ENCODE peak calls at places on chromosomes 7 and 10, in five cellular contexts. One of them, this sample, is unnamed.

GRCh38 chr7:155585532-155585895 is 39.2 kb upstream of the CNPY1 start:
- DNase-seq in body of pancreas: no peak
- DNase-seq in prostate gland: no peak
- DNase-seq in testis: no peak
- DNase-seq in A549: no peak
- DNase-seq in this sample: no peak

GRCh38 chr7:32070051-32070405 is 179 bp downstream of the PDE1C start:
- DNase-seq in A549: no peak
- DNase-seq in testis: no peak
- DNase-seq in body of pancreas: no peak
- DNase-seq in prostate gland: no peak
- DNase-seq in this sample: no peak

GRCh38 chr10:28151636-28152035 is 151.2 kb downstream of the MPP7 start:
- DNase-seq in A549: no peak
- DNase-seq in prostate gland: no peak
- DNase-seq in body of pancreas: no peak
- DNase-seq in testis: no peak
- DNase-seq in this sample: no peak

GRCh38 chr7:46385662-46386309 is 464.7 kb upstream of the IGFBP3 start:
- DNase-seq in A549: peak
- DNase-seq in testis: no peak
- DNase-seq in prostate gland: no peak
- DNase-seq in body of pancreas: no peak
- DNase-seq in this sample: no peak

GRCh38 chr7:25720427-25720826 is 431.6 kb upstream of the NFE2L3 start:
- DNase-seq in prostate gland: no peak
- DNase-seq in testis: peak
- DNase-seq in body of pancreas: no peak
- DNase-seq in A549: peak
- DNase-seq in this sample: no peak

GRCh38 chr10:114548662-114549061 is 109.4 kb downstream of the ABLIM1 start:
- DNase-seq in prostate gland: peak
- DNase-seq in testis: peak
- DNase-seq in A549: peak
- DNase-seq in body of pancreas: peak
- DNase-seq in this sample: no peak

GRCh38 chr7:78039791-78040776 is 241.5 kb downstream of the PHTF2 start:
- DNase-seq in A549: peak
- DNase-seq in testis: peak
- DNase-seq in prostate gland: no peak
- DNase-seq in body of pancreas: peak
- DNase-seq in this sample: peak

GRCh38 chr7:74527842-74528241 is 74.1 kb downstream of the GTF2IRD1 start:
- DNase-seq in body of pancreas: peak
- DNase-seq in prostate gland: peak
- DNase-seq in A549: no peak
- DNase-seq in testis: no peak
- DNase-seq in this sample: peak

GRCh38 chr10:52353960-52354394 is 39.9 kb downstream of the DKK1 start:
- DNase-seq in testis: no peak
- DNase-seq in body of pancreas: no peak
- DNase-seq in prostate gland: no peak
- DNase-seq in A549: no peak
- DNase-seq in this sample: no peak

GRCh38 chr7:95874541-95875265 is 102.3 kb downstream of the DYNC1I1 start:
- DNase-seq in A549: no peak
- DNase-seq in prostate gland: no peak
- DNase-seq in testis: peak
- DNase-seq in body of pancreas: no peak
- DNase-seq in this sample: no peak

GRCh38 chr7:35624299-35625186 is 70.4 kb downstream of the HERPUD2 start:
- DNase-seq in prostate gland: no peak
- DNase-seq in A549: peak
- DNase-seq in testis: peak
- DNase-seq in body of pancreas: peak
- DNase-seq in this sample: no peak

GRCh38 chr7:73742753-73743641 is 4.4 kb upstream of the ABHD11 start:
- DNase-seq in prostate gland: peak
- DNase-seq in body of pancreas: peak
- DNase-seq in testis: no peak
- DNase-seq in A549: no peak
- DNase-seq in this sample: peak

GRCh38 chr7:47669178-47669878 is 87.4 kb upstream of the TNS3 start:
- DNase-seq in testis: peak
- DNase-seq in prostate gland: no peak
- DNase-seq in body of pancreas: peak
- DNase-seq in A549: no peak
- DNase-seq in this sample: peak

GRCh38 chr10:79394631-79395030 is 47.4 kb downstream of the PPIF start:
- DNase-seq in A549: no peak
- DNase-seq in testis: no peak
- DNase-seq in body of pancreas: no peak
- DNase-seq in prostate gland: no peak
- DNase-seq in this sample: peak

GRCh38 chr7:12174931-12175330 is 36.2 kb upstream of the TMEM106B start:
- DNase-seq in body of pancreas: no peak
- DNase-seq in prostate gland: no peak
- DNase-seq in A549: no peak
- DNase-seq in testis: no peak
- DNase-seq in this sample: no peak

GRCh38 chr10:49166804-49167628 is 21.2 kb downstream of the TMEM273 start:
- DNase-seq in body of pancreas: no peak
- DNase-seq in testis: no peak
- DNase-seq in A549: no peak
- DNase-seq in prostate gland: no peak
- DNase-seq in this sample: no peak

GRCh38 chr10:6346621-6347020 is 143.9 kb downstream of the PFKFB3 start:
- DNase-seq in A549: no peak
- DNase-seq in prostate gland: no peak
- DNase-seq in testis: no peak
- DNase-seq in body of pancreas: no peak
- DNase-seq in this sample: no peak

GRCh38 chr7:149584009-149584408 is 86.4 kb upstream of the ZNF746 start:
- DNase-seq in testis: no peak
- DNase-seq in body of pancreas: no peak
- DNase-seq in A549: no peak
- DNase-seq in prostate gland: no peak
- DNase-seq in this sample: no peak

GRCh38 chr10:30215631-30216030 is 133.4 kb downstream of the MTPAP start:
- DNase-seq in body of pancreas: no peak
- DNase-seq in prostate gland: no peak
- DNase-seq in testis: no peak
- DNase-seq in A549: no peak
- DNase-seq in this sample: peak

DNA sequence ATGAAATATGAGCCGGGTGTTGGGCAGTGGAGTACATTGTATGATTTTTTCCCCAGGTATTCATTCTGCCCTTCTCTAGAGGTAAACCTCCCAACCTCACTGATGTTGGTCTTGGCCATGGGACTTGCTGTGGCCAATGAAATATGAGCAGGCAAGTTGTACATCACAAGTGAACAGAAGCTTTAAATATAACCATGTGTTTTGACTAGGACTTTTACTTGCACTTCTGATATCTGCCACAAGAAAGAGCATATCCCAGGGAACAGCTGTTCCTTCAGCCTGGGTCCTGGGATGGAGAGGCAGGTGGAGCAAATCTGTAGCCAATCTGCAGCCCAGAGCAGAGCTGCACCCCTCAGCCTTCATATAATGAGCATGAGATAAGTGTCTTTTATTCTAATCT is 109.8 kb upstream of the PALS2 start:
- DNase-seq in A549: no peak
- DNase-seq in testis: no peak
- DNase-seq in body of pancreas: no peak
- DNase-seq in prostate gland: no peak
- DNase-seq in this sample: no peak
- TF ChIP-seq CTCF in A549: no peak
- TF ChIP-seq CTCF in testis: no peak
- TF ChIP-seq CTCF in body of pancreas: no peak
- TF ChIP-seq CTCF in prostate gland: no peak
- TF ChIP-seq CTCF in this sample: no peak

DNA sequence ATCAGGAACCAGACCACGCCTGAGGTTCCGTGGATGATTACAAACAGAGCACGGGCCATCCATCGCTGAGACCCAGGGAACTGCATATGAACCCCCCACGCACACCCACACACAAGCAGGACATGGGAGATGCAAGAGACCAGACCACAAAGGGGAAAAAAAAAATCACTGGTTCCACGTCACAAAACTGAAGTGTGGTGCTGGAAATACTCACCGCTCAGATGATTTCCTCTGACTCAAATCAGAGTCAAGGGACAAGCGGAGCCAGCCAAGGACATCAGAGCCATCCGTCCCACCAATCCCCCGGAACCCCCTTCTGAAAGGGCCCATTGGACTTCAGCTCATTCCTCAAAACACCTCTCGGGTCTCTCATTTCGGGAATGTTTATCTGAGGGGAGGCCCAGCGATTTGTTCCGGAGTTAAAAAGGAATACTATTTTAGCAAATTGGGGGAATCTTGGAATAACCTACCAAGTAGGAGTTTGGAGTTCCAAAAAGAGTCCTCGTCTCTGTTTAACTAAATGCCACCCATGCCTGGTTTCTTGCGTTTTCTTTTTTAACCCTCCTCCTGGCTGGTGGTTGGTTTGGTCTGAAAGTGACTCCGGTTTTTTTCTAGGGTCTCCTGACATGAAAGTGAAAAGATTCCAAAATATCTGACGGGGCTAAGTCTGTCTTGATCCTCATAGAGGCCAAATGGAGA is 15.0 kb downstream of the SNX8 start:
- DNase-seq in testis: no peak
- DNase-seq in A549: no peak
- DNase-seq in prostate gland: no peak
- DNase-seq in body of pancreas: peak
- DNase-seq in this sample: no peak
- TF ChIP-seq POLR2A in testis: no peak
- TF ChIP-seq POLR2A in A549: no peak
- TF ChIP-seq POLR2A in prostate gland: no peak
- TF ChIP-seq POLR2A in body of pancreas: no peak
- TF ChIP-seq POLR2A in this sample: no peak

DNA sequence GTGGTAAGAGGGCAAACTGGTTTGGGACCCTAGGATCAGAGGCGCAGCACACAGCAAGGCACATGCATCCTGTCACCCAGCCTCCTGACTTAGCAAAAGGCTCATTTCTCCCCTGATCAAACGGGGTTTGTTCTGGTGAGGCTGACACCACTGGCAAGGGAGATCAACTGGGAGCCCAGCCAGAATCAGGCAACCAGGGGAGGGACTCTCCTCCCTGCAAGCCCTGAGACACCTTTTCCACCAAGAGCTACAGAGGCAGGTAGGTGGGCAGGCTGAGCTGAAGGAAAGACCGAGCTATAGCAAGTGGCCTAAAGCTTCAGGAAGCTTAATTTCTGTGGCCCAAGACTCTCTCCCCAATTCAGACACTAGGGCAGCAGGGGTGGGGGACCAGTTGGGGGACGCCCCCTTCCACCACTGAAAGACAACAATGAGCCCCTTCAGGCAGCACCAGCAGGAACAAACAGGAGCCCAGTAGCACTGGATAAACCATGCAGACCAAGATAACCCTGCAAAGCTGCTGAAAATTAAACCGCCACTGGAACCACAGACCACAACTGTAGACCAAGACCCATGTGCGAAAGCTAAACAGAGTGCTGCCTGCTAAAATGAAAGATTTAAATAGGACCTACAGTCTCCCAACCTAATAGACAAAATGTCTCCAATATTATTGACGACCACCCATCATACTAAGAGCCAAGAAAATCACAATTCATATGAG is 27.1 kb upstream of the SAR1A start:
- DNase-seq in testis: no peak
- DNase-seq in prostate gland: no peak
- DNase-seq in body of pancreas: no peak
- DNase-seq in A549: no peak
- DNase-seq in this sample: no peak
- TF ChIP-seq CTCF in testis: no peak
- TF ChIP-seq CTCF in prostate gland: no peak
- TF ChIP-seq CTCF in body of pancreas: no peak
- TF ChIP-seq CTCF in A549: no peak
- TF ChIP-seq CTCF in this sample: no peak

GRCh38 chr7:158732483-158733219 is 28.0 kb upstream of the NCAPG2 start:
- DNase-seq in prostate gland: no peak
- DNase-seq in body of pancreas: no peak
- DNase-seq in A549: no peak
- DNase-seq in testis: no peak
- DNase-seq in this sample: no peak
- TF ChIP-seq POLR2A in prostate gland: no peak
- TF ChIP-seq POLR2A in body of pancreas: no peak
- TF ChIP-seq POLR2A in A549: no peak
- TF ChIP-seq POLR2A in testis: no peak
- TF ChIP-seq POLR2A in this sample: no peak

DNA sequence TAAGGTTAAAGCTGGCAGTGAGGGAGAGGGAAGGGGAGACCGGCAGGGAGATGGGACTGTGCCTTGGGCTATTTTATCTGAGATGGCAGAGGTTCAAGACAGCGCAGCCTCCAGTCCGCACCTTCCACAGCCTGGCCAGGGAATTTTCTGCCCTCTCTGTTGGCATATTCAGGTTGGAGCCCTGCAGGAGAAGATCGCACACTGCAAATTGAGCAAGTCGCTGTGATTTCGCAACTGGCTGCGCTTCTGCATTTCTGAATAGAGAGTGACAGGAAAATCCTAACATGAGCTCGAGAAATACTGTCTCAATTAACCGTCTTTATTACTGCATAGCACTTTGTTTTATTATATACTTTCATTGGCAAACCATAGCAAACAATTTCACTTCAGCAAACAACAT is 238.8 kb upstream of the GPR26 start:
- DNase-seq in A549: peak
- DNase-seq in prostate gland: no peak
- DNase-seq in body of pancreas: no peak
- DNase-seq in testis: no peak
- DNase-seq in this sample: no peak
- TF ChIP-seq CTCF in A549: no peak
- TF ChIP-seq CTCF in prostate gland: no peak
- TF ChIP-seq CTCF in body of pancreas: no peak
- TF ChIP-seq CTCF in testis: no peak
- TF ChIP-seq CTCF in this sample: no peak

DNA sequence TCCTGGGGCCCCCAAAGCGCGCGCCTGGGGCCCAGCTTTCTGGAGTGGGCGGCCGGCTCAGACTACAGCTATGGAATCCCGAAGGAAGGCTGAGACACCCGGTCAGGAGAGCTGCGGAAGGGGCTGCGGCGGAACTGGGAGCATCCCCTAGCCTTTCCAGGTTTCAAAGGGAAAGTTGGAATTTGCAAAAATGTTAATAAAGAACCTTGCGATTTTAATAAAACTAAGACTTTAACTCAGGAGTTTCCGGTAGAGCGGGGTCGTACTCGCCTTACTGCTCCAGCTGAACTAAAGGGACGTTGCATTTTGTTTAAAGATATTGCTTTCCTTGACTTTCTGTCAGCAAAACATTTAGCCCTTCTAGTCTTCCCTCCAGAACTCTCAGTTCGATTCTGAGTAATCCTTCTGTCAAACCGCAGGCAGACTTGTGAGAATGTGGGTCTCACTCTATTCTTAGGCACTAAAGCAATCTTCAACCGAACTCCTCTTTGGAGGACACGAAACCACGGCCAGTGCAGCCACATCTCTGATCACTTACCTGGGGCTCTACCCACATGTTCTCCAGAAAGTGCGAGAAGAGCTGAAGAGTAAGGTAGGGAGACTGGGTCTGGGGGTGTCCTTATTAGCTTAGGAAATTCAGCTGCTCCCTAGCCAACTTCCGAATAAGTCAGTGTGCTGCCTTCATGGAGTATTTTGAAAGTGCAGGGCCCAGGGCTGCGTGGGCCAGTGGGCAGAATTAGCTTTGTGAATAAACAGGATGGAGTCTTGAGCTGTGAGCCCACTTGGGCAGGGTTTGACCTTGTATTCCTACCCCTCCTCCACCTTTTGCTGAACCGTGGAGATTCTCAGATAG is 1.9 kb downstream of the CYP26A1 start:
- DNase-seq in testis: no peak
- DNase-seq in body of pancreas: no peak
- DNase-seq in A549: no peak
- DNase-seq in prostate gland: no peak
- DNase-seq in this sample: peak
- TF ChIP-seq POLR2A in testis: no peak
- TF ChIP-seq POLR2A in body of pancreas: no peak
- TF ChIP-seq POLR2A in A549: no peak
- TF ChIP-seq POLR2A in prostate gland: no peak
- TF ChIP-seq POLR2A in this sample: no peak

This sample was measured in lower leg skin.